ENCODE peak calls at places on chromosomes 2 and 18, in four cellular contexts. One of them, this sample, is unnamed.

GRCh38 chr2:24875272-24875671 is 44.8 kb downstream of the ADCY3 start:
- DNase-seq in K562: no peak
- DNase-seq in WTC11: no peak
- DNase-seq in A549: no peak
- DNase-seq in this sample: no peak

GRCh38 chr2:3461781-3462492 is 57.4 kb downstream of the ADI1 start:
- DNase-seq in WTC11: no peak
- DNase-seq in K562: peak; percentile 68
- DNase-seq in A549: peak; percentile 56
- DNase-seq in this sample: peak; percentile 68

GRCh38 chr18:23588836-23589560 is 2.7 kb upstream of the NPC1 start:
- DNase-seq in WTC11: no peak
- DNase-seq in A549: no peak
- DNase-seq in K562: no peak
- DNase-seq in this sample: no peak

GRCh38 chr2:231364961-231365810 is 30.3 kb upstream of the B3GNT7 start:
- DNase-seq in K562: peak; percentile 18
- DNase-seq in A549: peak; percentile 89
- DNase-seq in WTC11: no peak
- DNase-seq in this sample: no peak

GRCh38 chr2:230814616-230815015 is 50.1 kb upstream of the ITM2C start:
- DNase-seq in A549: peak; percentile 33
- DNase-seq in K562: peak; percentile 10
- DNase-seq in WTC11: no peak
- DNase-seq in this sample: no peak

GRCh38 chr2:6957910-6958615 is 40.9 kb downstream of the RNF144A start:
- DNase-seq in WTC11: no peak
- DNase-seq in K562: no peak
- DNase-seq in A549: no peak
- DNase-seq in this sample: no peak

GRCh38 chr2:15908371-15908770 is 32.0 kb upstream of the MYCN start:
- DNase-seq in A549: no peak
- DNase-seq in WTC11: no peak
- DNase-seq in K562: no peak
- DNase-seq in this sample: no peak

GRCh38 chr2:71609958-71610357 is 156.6 kb downstream of the DYSF start:
- DNase-seq in K562: peak; percentile 21
- DNase-seq in A549: peak; percentile 42
- DNase-seq in WTC11: no peak
- DNase-seq in this sample: no peak

DNA sequence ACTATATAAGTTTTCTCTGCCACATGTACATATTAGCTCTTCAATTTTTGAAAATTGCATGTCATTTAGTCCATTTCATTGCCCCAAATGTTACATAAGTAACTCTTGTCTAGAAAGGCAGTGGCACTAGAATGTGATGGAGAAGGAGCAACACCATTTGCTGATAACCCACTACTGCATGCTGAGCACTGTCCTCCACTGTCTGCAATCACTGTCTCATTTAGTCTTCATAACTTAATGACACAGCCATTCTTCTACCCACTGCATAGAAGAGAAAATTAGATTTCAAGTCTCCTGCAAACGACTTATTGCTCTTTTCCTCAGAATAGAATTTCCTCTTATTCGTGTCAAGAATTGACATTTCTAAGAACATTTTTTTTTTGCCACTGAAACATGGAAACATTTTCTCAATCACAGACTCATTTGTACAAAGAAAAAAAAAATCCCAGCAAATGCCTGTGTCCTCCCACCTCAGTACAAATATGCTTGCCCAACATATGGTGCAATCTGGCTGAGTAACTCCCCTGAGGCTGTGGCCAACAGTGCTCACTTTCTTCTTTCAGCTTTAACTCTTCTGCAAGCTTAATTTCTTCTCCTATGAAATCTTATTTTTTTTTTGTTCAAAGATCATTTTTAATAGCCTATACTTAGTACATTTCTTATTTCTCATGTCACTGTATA is 768.6 kb upstream of the HS6ST1 start:
- DNase-seq in K562: no peak
- DNase-seq in WTC11: no peak
- DNase-seq in A549: no peak
- DNase-seq in this sample: no peak
- TF ChIP-seq ESRRA in K562: no peak
- TF ChIP-seq ESRRA in WTC11: no peak
- TF ChIP-seq ESRRA in A549: no peak
- TF ChIP-seq ESRRA in this sample: no peak

DNA sequence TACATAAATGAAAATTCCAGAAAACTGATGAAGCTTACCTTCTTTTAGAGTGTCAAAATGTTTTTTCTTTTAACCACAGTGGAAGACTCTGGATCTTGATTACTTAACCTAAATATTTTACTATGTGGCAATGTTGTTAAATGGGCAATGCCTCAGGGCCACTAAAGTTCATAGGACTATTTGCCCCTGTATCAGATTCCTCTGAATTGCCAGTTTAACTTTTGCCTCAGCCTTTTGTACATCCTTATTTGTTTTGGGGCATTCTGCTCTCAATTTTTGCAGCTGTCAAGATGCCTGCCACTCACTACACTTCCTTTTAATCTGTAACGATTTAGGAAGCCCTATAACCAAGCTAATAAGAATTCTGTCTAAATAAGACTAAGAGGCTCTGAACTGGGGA is 31.7 kb upstream of the SERTAD2 start:
- DNase-seq in A549: peak; percentile 26
- DNase-seq in WTC11: no peak
- DNase-seq in K562: no peak
- DNase-seq in this sample: no peak
- TF ChIP-seq ESRRA in A549: no peak
- TF ChIP-seq ESRRA in WTC11: no peak
- TF ChIP-seq ESRRA in K562: no peak
- TF ChIP-seq ESRRA in this sample: no peak

GRCh38 chr2:217837001-217837491 is 165.7 kb downstream of the TNS1 start:
- DNase-seq in K562: no peak
- DNase-seq in WTC11: peak; percentile 63
- DNase-seq in A549: peak; percentile 23
- DNase-seq in this sample: no peak
- TF ChIP-seq ESRRA in K562: no peak
- TF ChIP-seq ESRRA in WTC11: no peak
- TF ChIP-seq ESRRA in A549: no peak
- TF ChIP-seq ESRRA in this sample: no peak

DNA sequence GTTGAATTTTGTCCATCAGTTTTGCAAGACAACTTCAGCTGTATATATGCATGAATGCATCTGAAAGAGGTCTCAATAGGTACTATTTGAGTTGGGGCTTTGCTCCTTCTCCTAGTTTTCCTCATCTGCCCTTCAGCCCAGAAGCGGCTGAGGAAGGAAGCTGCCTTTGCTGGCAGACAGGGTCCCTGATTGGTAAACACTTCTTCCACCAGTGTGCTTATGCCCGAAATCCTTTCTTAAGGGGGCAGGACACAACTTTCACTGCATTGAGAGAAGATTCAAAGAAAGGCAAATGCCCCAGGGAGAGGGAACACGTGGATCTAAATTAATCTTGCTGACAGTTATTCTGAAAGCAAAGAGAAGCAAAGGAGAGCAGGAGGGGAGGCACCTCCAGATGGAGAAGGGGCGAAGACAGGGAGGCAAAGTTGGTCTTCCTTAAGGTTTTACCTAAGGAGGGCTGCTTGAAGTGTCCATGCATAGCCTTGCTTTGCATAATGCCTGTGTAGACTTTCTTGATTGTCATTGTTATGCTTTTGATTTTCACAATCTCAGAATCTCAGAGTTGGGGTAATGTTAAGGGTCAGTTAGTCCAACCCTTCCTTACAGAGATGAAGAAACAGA is 92.2 kb upstream of the EFEMP1 start:
- DNase-seq in A549: no peak
- DNase-seq in K562: no peak
- DNase-seq in WTC11: peak; percentile 14
- DNase-seq in this sample: no peak
- TF ChIP-seq ESRRA in A549: no peak
- TF ChIP-seq ESRRA in K562: no peak
- TF ChIP-seq ESRRA in WTC11: no peak
- TF ChIP-seq ESRRA in this sample: no peak

GRCh38 chr18:79826966-79827365 is 29.2 kb downstream of the KCNG2 start:
- DNase-seq in K562: no peak
- DNase-seq in A549: no peak
- DNase-seq in WTC11: peak; percentile 55
- DNase-seq in this sample: no peak
- TF ChIP-seq ESRRA in K562: no peak
- TF ChIP-seq ESRRA in A549: no peak
- TF ChIP-seq ESRRA in WTC11: no peak
- TF ChIP-seq ESRRA in this sample: no peak

GRCh38 chr2:235139956-235140800 is 188.4 kb downstream of the SH3BP4 start:
- DNase-seq in WTC11: no peak
- DNase-seq in K562: no peak
- DNase-seq in A549: no peak
- DNase-seq in this sample: no peak

GRCh38 chr2:235135195-235135965 is 183.6 kb downstream of the SH3BP4 start:
- DNase-seq in K562: no peak
- DNase-seq in WTC11: no peak
- DNase-seq in A549: no peak
- DNase-seq in this sample: no peak

GRCh38 chr2:235133837-235134236 is 182.0 kb downstream of the SH3BP4 start:
- DNase-seq in A549: no peak
- DNase-seq in WTC11: no peak
- DNase-seq in K562: no peak
- DNase-seq in this sample: no peak

GRCh38 chr2:235132641-235133040 is 180.8 kb downstream of the SH3BP4 start:
- DNase-seq in WTC11: no peak
- DNase-seq in K562: no peak
- DNase-seq in A549: no peak
- DNase-seq in this sample: no peak

DNA sequence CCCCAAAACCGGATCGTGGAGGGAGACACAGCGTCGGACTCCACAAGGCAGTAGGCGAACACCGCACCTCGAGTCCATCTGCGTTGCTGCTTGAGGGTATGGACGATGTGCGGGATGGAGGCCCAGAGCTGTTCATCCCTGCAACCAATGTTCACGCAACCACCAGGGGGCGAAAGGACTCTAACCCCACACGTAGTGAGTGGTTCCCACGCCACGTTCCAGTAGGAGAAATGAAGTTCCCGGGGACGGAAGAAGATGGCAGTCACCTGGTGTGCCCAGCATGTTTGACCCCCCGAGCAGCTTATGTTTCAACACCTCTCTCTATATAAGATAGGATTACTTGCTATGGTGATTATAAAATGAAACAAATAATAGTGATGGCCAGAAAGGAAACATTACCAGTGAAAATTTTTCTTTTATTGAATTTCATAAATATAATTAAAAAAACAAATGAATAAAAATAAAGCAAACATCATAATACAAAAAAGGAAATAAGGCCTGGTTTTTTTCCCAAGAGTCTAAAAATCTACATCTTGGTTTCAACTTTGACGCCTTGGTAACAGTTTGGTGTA is 184.3 kb downstream of the SH3BP4 start:
- DNase-seq in WTC11: peak; percentile 83
- DNase-seq in K562: peak; percentile 65
- DNase-seq in A549: peak; percentile 90
- DNase-seq in this sample: no peak
- TF ChIP-seq ESRRA in WTC11: no peak
- TF ChIP-seq ESRRA in K562: no peak
- TF ChIP-seq ESRRA in A549: no peak
- TF ChIP-seq ESRRA in this sample: no peak

GRCh38 chr2:158775273-158776027 is 19.7 kb upstream of the DAPL1 start:
- DNase-seq in WTC11: no peak
- DNase-seq in K562: no peak
- DNase-seq in A549: no peak
- DNase-seq in this sample: no peak
- TF ChIP-seq ESRRA in WTC11: no peak
- TF ChIP-seq ESRRA in K562: no peak
- TF ChIP-seq ESRRA in A549: no peak
- TF ChIP-seq ESRRA in this sample: no peak

GRCh38 chr2:187580462-187581124 is 26.4 kb upstream of the TFPI start:
- DNase-seq in WTC11: no peak
- DNase-seq in A549: peak; percentile 84
- DNase-seq in K562: peak; percentile 80
- DNase-seq in this sample: no peak
- TF ChIP-seq ESRRA in WTC11: no peak
- TF ChIP-seq ESRRA in A549: no peak
- TF ChIP-seq ESRRA in K562: no peak
- TF ChIP-seq ESRRA in this sample: no peak

GRCh38 chr2:28506112-28506511 is 10.3 kb downstream of the PLB1 start:
- DNase-seq in A549: no peak
- DNase-seq in K562: no peak
- DNase-seq in WTC11: no peak
- DNase-seq in this sample: no peak

GRCh38 chr2:28505361-28505760 is 9.5 kb downstream of the PLB1 start:
- DNase-seq in K562: no peak
- DNase-seq in WTC11: no peak
- DNase-seq in A549: no peak
- DNase-seq in this sample: no peak

GRCh38 chr2:28509361-28509760 is 13.5 kb downstream of the PLB1 start:
- DNase-seq in A549: no peak
- DNase-seq in K562: no peak
- DNase-seq in WTC11: no peak
- DNase-seq in this sample: no peak

GRCh38 chr2:28510184-28510583 is 14.3 kb downstream of the PLB1 start:
- DNase-seq in WTC11: no peak
- DNase-seq in K562: no peak
- DNase-seq in A549: no peak
- DNase-seq in this sample: no peak

DNA sequence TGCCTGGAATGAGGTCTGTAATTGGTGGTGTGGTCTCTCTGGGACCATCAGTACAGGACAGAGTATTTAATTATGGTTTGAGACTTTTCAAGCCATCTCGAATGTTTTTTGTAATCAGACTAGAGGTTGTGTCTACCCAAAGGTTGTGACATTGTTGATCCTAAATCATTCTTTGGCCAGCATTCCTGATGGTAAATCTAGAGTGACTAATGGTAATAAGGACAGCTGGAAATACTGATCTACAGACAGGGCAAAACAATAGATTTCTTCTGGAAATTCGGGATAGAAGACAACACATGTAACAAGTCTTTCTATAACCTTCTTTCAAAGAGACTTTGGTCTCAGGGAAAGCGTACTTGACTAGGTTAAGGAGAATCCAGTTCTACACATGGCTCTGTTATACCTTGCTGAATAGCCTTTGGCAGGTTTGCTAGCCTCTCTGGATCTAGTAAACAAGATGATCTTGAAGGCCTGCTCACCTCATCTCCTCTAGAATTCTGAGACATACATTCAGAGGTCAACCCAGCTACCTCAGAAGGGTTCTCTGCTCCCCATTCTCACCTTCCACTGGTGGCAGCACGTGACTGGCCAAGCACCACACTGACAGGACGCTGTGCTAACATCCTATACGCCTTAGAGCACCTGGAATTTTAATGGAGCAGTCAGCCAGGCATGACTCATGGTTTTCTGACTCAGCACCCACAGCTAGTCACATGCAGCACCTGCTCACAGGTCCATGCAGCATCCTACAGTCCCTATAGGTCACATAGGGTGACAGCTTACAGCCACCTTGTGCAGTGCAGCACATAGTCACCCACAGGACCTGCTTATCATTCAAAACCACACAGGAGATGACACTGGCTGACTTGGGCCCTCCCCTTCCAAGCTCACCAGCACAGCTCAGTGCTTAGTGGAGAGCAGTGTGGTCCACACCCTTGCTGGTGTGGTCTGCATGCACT is 12.2 kb downstream of the PLB1 start:
- DNase-seq in A549: peak; percentile 48
- DNase-seq in K562: peak; percentile 61
- DNase-seq in WTC11: no peak
- DNase-seq in this sample: no peak
- TF ChIP-seq ESRRA in A549: no peak
- TF ChIP-seq ESRRA in K562: peak; percentile 72
- TF ChIP-seq ESRRA in WTC11: no peak
- TF ChIP-seq ESRRA in this sample: no peak